ENCODE peak calls at places on chromosomes 1 and 21, in seven cellular contexts. X is HCT116, J is IMR-90, H is testis, A is tibial nerve, Q is adrenal gland, M is A549. F is an unnamed sample.

GRCh38 chr21:41559658-41560599 is 52.0 kb upstream of the TMPRSS2 start:
- DNase-seq in X (no peak), J (no peak), H (no peak), A (no peak), Q (no peak), M (no peak), F (no peak)

GRCh38 chr1:65163193-65163805 is 15.3 kb downstream of the AK4 start:
- DNase-seq in X (no peak), J (no peak), H (no peak), A (no peak), Q (peak; percentile 35), M (no peak), F (no peak)

GRCh38 chr1:38000529-38001453 is 4.5 kb downstream of the FHL3 start:
- DNase-seq in X (no peak), J (peak; percentile 87), H (no peak), A (peak; percentile 43), Q (peak; percentile 30), M (no peak), F (peak; percentile 63)

GRCh38 chr1:156866679-156867015 is 6.0 kb downstream of the NTRK1 start:
- DNase-seq in X (no peak), J (no peak), H (no peak), A (no peak), Q (no peak), M (no peak), F (no peak)

GRCh38 chr1:31793586-31794285 is 22.1 kb downstream of the SPOCD1 start:
- DNase-seq in X (no peak), J (no peak), H (no peak), A (no peak), Q (no peak), M (no peak), F (no peak)

GRCh38 chr1:85555867-85556577 is 24.5 kb upstream of the CCN1 start:
- DNase-seq in X (no peak), J (no peak), H (no peak), A (no peak), Q (no peak), M (no peak), F (no peak)

GRCh38 chr1:183304466-183305122 is 113.6 kb downstream of the NMNAT2 start:
- DNase-seq in X (no peak), J (no peak), H (no peak), A (no peak), Q (no peak), M (no peak), F (no peak)

GRCh38 chr1:58597991-58598390 is 20.9 kb upstream of the TACSTD2 start:
- DNase-seq in X (no peak), J (no peak), H (no peak), A (no peak), Q (no peak), M (no peak), F (no peak)

GRCh38 chr21:26715878-26716506 is 129.2 kb downstream of the ADAMTS1 start:
- DNase-seq in X (no peak), J (peak; percentile 51), H (peak; percentile 76), A (peak; percentile 52), Q (peak; percentile 53), M (peak; percentile 10), F (peak; percentile 59)

GRCh38 chr1:228174482-228175315 is 9.1 kb downstream of the IBA57 start:
- DNase-seq in X (peak; percentile 35), J (no peak), H (peak; percentile 59), A (no peak), Q (no peak), M (peak; percentile 51), F (no peak)

GRCh38 chr1:36006941-36007500 is 76.1 kb downstream of the AGO3 start:
- DNase-seq in X (no peak), J (no peak), H (no peak), A (no peak), Q (no peak), M (no peak), F (no peak)

GRCh38 chr21:16573581-16573980 is 843.8 kb downstream of the USP25 start:
- DNase-seq in X (no peak), J (peak; percentile 76), H (no peak), A (no peak), Q (no peak), M (no peak), F (no peak)

GRCh38 chr1:215568287-215568692 is 1.2 kb downstream of the KCTD3 start:
- DNase-seq in X (no peak), J (peak; percentile 75), H (peak; percentile 72), A (peak; percentile 37), Q (peak; percentile 57), M (peak; percentile 24), F (peak; percentile 5)

GRCh38 chr1:15083578-15083977 is 70.0 kb upstream of the TMEM51 start:
- DNase-seq in X (no peak), J (peak; percentile 15), H (no peak), A (no peak), Q (peak; percentile 79), M (no peak), F (no peak)

GRCh38 chr1:10679521-10680220 is 116.8 kb downstream of the CASZ1 start:
- DNase-seq in X (peak; percentile 65), J (peak; percentile 62), H (peak; percentile 34), A (no peak), Q (peak; percentile 49), M (no peak), F (peak; percentile 76)

GRCh38 chr1:235107368-235108184 is 21.1 kb downstream of the TOMM20 start:
- DNase-seq in X (no peak), J (no peak), H (no peak), A (no peak), Q (no peak), M (no peak), F (no peak)

GRCh38 chr1:235111107-235111506 is 17.5 kb downstream of the TOMM20 start:
- DNase-seq in X (no peak), J (no peak), H (no peak), A (no peak), Q (no peak), M (no peak), F (no peak)

GRCh38 chr1:235108185-235108593 is 20.4 kb downstream of the TOMM20 start:
- DNase-seq in X (no peak), J (no peak), H (no peak), A (no peak), Q (no peak), M (no peak), F (no peak)

GRCh38 chr1:235106457-235106856 is 22.2 kb downstream of the TOMM20 start:
- DNase-seq in X (no peak), J (no peak), H (no peak), A (no peak), Q (no peak), M (no peak), F (no peak)

DNA sequence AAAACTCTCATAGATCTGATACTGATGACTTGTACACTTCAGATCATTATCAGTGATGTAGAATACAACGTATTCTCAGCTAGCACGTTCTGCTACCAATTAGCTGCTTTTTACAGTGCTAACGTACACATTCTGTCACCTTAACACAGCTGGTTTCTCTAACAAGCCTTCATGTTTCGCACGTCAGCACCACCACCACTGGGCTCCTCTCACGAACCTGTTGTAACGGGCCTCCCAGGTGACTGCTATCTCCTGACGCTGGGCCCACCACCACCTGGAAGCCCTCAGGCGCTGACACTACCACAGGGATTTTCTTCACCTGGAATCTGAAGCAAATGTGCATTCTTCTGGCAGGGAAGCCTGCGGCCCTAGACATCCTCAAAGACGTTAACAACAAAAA is 19.8 kb downstream of the TOMM20 start:
- DNase-seq in X (no peak), J (no peak), H (no peak), A (no peak), Q (no peak), M (no peak), F (no peak)
- TF ChIP-seq POLR2A in X (no peak), J (no peak), H (no peak), A (no peak), Q (no peak), M (no peak), F (no peak)

GRCh38 chr1:12145616-12146342 is 21.0 kb upstream of the TNFRSF1B start:
- DNase-seq in X (no peak), J (no peak), H (no peak), A (no peak), Q (no peak), M (no peak), F (no peak)
- TF ChIP-seq POLR2A in X (no peak), J (no peak), H (no peak), A (no peak), Q (no peak), M (no peak), F (no peak)

GRCh38 chr21:34546556-34546955 is 34.5 kb upstream of the KCNE1 start:
- DNase-seq in X (no peak), J (no peak), H (no peak), A (no peak), Q (no peak), M (no peak), F (no peak)

GRCh38 chr21:34537838-34538237 is 25.8 kb upstream of the KCNE1 start:
- DNase-seq in X (no peak), J (peak; percentile 16), H (no peak), A (no peak), Q (no peak), M (no peak), F (no peak)

GRCh38 chr21:34544032-34544496 is 32.1 kb upstream of the KCNE1 start:
- DNase-seq in X (peak; percentile 80), J (peak; percentile 75), H (peak; percentile 75), A (peak; percentile 79), Q (peak; percentile 89), M (peak; percentile 53), F (no peak)

GRCh38 chr21:34545079-34545884 is 33.3 kb upstream of the KCNE1 start:
- DNase-seq in X (peak; percentile 40), J (peak; percentile 73), H (peak; percentile 19), A (peak; percentile 27), Q (peak; percentile 30), M (peak; percentile 7), F (peak; percentile 69)

DNA sequence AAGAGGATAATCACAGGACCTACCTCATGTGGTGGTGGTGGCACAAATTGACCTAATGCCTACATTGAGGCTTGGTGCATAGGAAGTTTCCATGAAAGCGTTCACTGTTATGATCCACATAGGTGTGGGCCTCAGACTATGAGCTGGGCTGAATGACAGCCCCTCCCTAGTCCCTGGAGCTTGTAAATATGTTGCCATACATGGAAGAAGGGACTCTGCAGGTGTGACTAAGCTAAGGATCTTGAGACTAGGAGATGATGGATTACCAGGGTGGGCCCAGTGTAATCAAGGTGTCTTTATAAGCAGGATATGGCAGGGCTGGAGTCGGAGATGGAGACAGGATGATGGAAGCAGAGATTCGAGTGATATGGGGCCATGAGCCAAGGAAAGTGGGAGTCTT is 31.0 kb upstream of the KCNE1 start:
- DNase-seq in X (no peak), J (no peak), H (no peak), A (no peak), Q (no peak), M (no peak), F (no peak)
- TF ChIP-seq POLR2A in X (no peak), J (no peak), H (no peak), A (no peak), Q (no peak), M (no peak), F (no peak)

DNA sequence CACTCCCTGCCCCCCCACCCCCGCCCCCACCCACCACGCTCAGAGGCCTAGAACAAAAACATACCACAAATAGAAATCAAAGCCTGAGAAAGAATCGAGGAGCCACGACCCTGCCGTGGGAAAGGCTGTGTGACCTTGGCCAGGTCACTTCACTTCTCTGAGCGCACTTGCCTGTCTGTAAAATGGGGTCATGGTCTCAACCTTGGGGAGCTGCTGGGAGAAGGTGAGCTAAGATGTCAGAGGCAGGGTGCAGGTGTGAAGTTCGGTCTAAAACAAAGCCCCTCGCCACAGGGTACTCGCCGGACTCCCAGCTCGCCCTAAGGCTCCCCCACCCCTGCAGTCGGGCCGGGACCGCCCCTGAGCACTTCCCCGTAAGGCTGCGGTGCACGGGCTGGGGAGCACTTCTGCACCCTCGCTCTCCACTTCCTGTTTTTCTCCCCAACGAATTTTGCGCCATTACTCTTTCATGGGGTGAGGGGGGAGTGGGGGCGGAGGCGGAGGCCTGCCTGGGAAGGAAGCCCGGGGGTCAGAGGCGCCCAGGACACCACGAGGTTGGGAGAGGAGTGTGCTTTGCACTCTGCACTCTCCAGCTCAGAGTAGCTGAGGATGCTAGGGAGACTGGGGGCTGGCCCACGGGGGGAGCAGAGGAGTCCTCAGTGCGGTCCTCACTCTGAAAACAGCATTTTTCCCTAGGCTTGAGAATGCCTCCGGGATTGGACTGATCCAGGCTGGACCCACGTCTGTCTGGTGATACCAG is 21.9 kb upstream of the PIK3CD start:
- DNase-seq in X (no peak), J (no peak), H (peak; percentile 52), A (peak; percentile 46), Q (peak; percentile 47), M (no peak), F (no peak)
- TF ChIP-seq POLR2A in X (no peak), J (no peak), H (no peak), A (no peak), Q (no peak), M (no peak), F (no peak)

F was measured in H54.